ENCODE peak calls at places on chromosomes 2 and 18, in nine cellular contexts. G, Q, B, X, S, C, A, M and F are unnamed samples.

GRCh38 chr2:113692698-113693428 is 63.6 kb downstream of the SLC35F5 start:
- DNase-seq in G (no peak), Q (peak; percentile 71), B (no peak), X (no peak), S (no peak), C (no peak), A (no peak), M (no peak), F (no peak)

GRCh38 chr2:161586517-161587167 is 37.6 kb upstream of the SLC4A10 start:
- DNase-seq in G (no peak), Q (no peak), B (no peak), X (peak; percentile 15), S (peak; percentile 27), C (no peak), A (peak; percentile 23), M (no peak), F (no peak)

GRCh38 chr2:222610746-222611145 is 45.1 kb downstream of the FARSB start:
- DNase-seq in G (no peak), Q (no peak), B (no peak), X (no peak), S (no peak), C (no peak), A (no peak), M (no peak), F (no peak)

GRCh38 chr2:179031731-179032408 is 18.1 kb downstream of the CCDC141 start:
- DNase-seq in G (no peak), Q (peak; percentile 53), B (no peak), X (peak; percentile 15), S (no peak), C (no peak), A (no peak), M (no peak), F (no peak)

GRCh38 chr2:191499874-191500565 is 177.9 kb upstream of the NABP1 start:
- DNase-seq in G (no peak), Q (no peak), B (no peak), X (peak; percentile 59), S (peak; percentile 79), C (no peak), A (peak; percentile 74), M (no peak), F (no peak)

GRCh38 chr18:22056962-22057361 is 112.4 kb upstream of the GATA6 start:
- DNase-seq in G (no peak), Q (no peak), B (no peak), X (no peak), S (no peak), C (no peak), A (no peak), M (no peak), F (no peak)

GRCh38 chr18:69992776-69993175 is 45.1 kb upstream of the CD226 start:
- DNase-seq in G (no peak), Q (no peak), B (no peak), X (no peak), S (no peak), C (no peak), A (peak; percentile 48), M (no peak), F (peak; percentile 7)

GRCh38 chr2:25129901-25130520 is 38.4 kb downstream of the POMC start:
- DNase-seq in G (no peak), Q (no peak), B (no peak), X (no peak), S (no peak), C (no peak), A (no peak), M (no peak), F (no peak)

GRCh38 chr2:239601201-239601851 is 200.5 kb upstream of the HDAC4 start:
- DNase-seq in G (peak; percentile 24), Q (peak; percentile 11), B (peak; percentile 49), X (no peak), S (no peak), C (no peak), A (no peak), M (peak; percentile 36), F (no peak)

GRCh38 chr18:25896178-25896780 is 194.1 kb downstream of the SS18 start:
- DNase-seq in G (no peak), Q (peak; percentile 29), B (no peak), X (peak; percentile 68), S (peak; percentile 60), C (no peak), A (peak; percentile 41), M (no peak), F (no peak)

GRCh38 chr2:96626553-96626942 is 11.6 kb downstream of the KANSL3 start:
- DNase-seq in G (no peak), Q (no peak), B (no peak), X (no peak), S (no peak), C (no peak), A (no peak), M (no peak), F (no peak)

GRCh38 chr2:237045449-237045848 is 40.2 kb upstream of the COPS8 start:
- DNase-seq in G (no peak), Q (no peak), B (no peak), X (no peak), S (no peak), C (no peak), A (peak; percentile 29), M (no peak), F (no peak)

GRCh38 chr2:79573895-79574674 is 61.2 kb downstream of the CTNNA2 start:
- DNase-seq in G (no peak), Q (no peak), B (no peak), X (no peak), S (no peak), C (no peak), A (no peak), M (no peak), F (no peak)

GRCh38 chr2:172859821-172860707 is 124.4 kb downstream of the RAPGEF4 start:
- DNase-seq in G (no peak), Q (no peak), B (no peak), X (no peak), S (peak; percentile 54), C (no peak), A (peak; percentile 12), M (no peak), F (no peak)
- H3K27ac ChIP-seq in G (no peak overlapping the region), Q (no peak overlapping the region), B (no peak overlapping the region), X (peak overlapping the region; percentile 68), S (peak overlapping the region; percentile 99), C (no peak overlapping the region), A (no peak overlapping the region), M (peak overlapping the region; percentile 70), F (peak overlapping the region; percentile 94)

DNA sequence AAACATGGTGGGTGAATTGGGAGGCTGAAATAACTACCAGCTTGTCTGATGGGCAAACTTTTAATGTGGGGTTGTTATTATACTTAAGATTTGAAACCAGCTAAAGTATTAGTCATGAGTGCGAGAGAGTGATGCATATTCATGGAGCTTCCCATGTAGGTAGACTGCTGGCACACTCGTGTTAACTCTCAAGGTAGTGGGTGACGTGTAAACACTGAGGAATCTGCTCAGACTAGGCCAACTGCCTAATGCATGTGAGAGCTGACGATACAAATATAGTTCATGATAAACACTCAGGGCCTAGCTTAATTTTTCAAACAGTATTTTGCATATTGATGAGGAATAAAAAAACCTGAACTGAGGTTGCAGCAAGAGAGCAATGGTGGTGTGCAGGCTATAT is 1165.7 kb upstream of the PIK3C3 start:
- DNase-seq in G (no peak), Q (no peak), B (no peak), X (no peak), S (no peak), C (no peak), A (peak; percentile 22), M (no peak), F (no peak)
- H3K36me3 ChIP-seq in G (no peaks in the 10 kb centered on the region), Q (no peaks in the 10 kb centered on the region), B (no peaks in the 10 kb centered on the region), X (no peaks in the 10 kb centered on the region), S (no peaks in the 10 kb centered on the region), C (no peaks in the 10 kb centered on the region), A (no peaks in the 10 kb centered on the region), M (no peaks in the 10 kb centered on the region), F (no peaks in the 10 kb centered on the region)

DNA sequence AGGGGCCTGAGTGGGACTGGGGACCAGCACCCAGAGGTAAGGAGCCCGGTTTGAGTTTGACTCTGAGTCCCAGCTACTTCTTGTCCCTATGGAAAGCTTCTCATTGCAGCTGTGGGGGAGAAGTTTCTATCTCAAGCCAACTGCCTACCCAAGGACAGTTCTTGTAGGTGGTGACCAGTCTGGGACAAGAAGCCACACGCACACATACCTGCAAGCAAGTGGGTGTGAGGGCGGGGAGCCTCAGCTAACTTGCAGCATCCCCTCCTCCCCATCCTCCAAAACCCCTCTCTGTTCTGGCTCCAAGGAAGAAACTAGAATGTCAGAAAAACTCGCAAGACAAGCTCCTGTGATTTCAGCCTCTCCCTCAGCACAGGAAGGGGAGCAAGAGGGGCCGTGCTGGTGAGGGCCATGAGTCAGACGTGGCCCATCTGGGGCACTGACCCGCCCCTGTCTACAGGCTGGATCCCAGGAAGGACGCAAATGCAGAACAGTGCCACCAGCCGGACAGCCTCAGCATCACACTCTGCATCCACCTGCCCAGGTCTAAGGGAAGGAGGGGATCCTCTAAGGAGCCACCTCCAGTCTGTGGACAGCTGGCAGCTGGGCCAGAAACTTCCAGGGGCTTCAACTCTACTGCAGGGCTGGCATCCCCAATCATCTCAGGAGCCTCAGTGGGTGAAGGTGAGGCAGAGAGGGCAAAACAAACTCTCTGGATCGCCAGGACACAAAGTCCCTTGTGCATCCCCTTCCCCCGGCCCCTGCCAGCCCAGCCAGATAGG is 103.4 kb downstream of the TNS1 start:
- DNase-seq in G (peak; percentile 77), Q (no peak), B (no peak), X (peak; percentile 89), S (peak; percentile 76), C (peak; percentile 90), A (peak; percentile 89), M (no peak), F (peak; percentile 57)
- H3K27ac ChIP-seq in G (peak overlapping the region; percentile 92), Q (no peak overlapping the region), B (no peak overlapping the region), X (peak overlapping the region; percentile 53), S (no peak overlapping the region), C (peak overlapping the region; percentile 90), A (peak overlapping the region; percentile 54), M (no peak overlapping the region), F (no peak overlapping the region)

GRCh38 chr2:127275789-127276188 is 18.2 kb downstream of the ERCC3 start:
- DNase-seq in G (no peak), Q (no peak), B (no peak), X (no peak), S (no peak), C (no peak), A (no peak), M (no peak), F (no peak)

GRCh38 chr2:127277028-127277427 is 16.9 kb downstream of the ERCC3 start:
- DNase-seq in G (no peak), Q (no peak), B (no peak), X (no peak), S (no peak), C (no peak), A (no peak), M (no peak), F (no peak)

GRCh38 chr2:127279781-127280180 is 14.2 kb downstream of the ERCC3 start:
- DNase-seq in G (no peak), Q (no peak), B (no peak), X (no peak), S (no peak), C (no peak), A (no peak), M (no peak), F (no peak)

GRCh38 chr2:127278959-127279358 is 15.0 kb downstream of the ERCC3 start:
- DNase-seq in G (no peak), Q (no peak), B (no peak), X (no peak), S (no peak), C (no peak), A (no peak), M (no peak), F (no peak)

DNA sequence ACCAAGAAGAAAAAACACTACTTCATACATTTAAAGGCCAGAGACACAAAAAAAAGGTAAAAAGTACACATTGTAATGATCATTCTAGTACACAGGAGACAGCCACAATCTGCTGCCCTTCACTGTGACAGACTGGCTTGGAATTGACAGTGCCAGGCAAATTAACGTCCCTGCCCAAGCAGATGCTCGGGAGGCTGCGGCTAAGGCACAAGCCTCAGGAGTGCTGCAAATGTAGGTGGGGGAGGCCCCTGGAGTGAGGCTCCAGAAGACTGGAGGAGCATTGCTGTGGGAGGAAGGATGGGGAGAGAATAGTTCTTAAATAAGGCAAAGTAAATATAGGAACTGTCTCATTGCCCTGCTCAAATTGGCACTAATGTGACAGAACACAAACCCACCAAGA is 18.6 kb downstream of the ERCC3 start:
- DNase-seq in G (no peak), Q (no peak), B (no peak), X (no peak), S (no peak), C (no peak), A (no peak), M (no peak), F (no peak)
- H3K36me3 ChIP-seq in G (peaks cover 100% of the 10 kb centered on the region), Q (peaks cover 92% of the 10 kb centered on the region), B (peaks cover 5% of the 10 kb centered on the region), X (no peaks in the 10 kb centered on the region), S (peaks cover 57% of the 10 kb centered on the region), C (peaks cover 92% of the 10 kb centered on the region), A (peaks cover 34% of the 10 kb centered on the region), M (peaks cover 66% of the 10 kb centered on the region), F (peaks cover 45% of the 10 kb centered on the region)